ENCODE peak calls at places on chromosomes 1 and 21, in five cellular contexts. Q is H7, G is RPMI7951, Z is adipocyte, I is HL-60. R is an unnamed sample.

GRCh38 chr21:45942011-45942546 is 39.5 kb upstream of the COL6A1 start:
- DNase-seq in G (no peak), I (no peak), Z (no peak), Q (peak), R (no peak)

GRCh38 chr1:8552135-8552534 is 234.2 kb downstream of the SLC45A1 start:
- DNase-seq in Z (no peak), G (no peak), Q (no peak), I (no peak), R (no peak)

GRCh38 chr1:219124163-219124562 is 49.5 kb upstream of the LYPLAL1 start:
- DNase-seq in Q (no peak), Z (no peak), G (no peak), I (no peak), R (no peak)

GRCh38 chr1:6412896-6413295 is 6.8 kb downstream of the HES2 start:
- DNase-seq in Z (no peak), G (no peak), Q (no peak), I (no peak), R (no peak)

GRCh38 chr21:23936224-23936623 is 1671.1 kb downstream of the MRPL39 start:
- DNase-seq in G (no peak), Z (peak), Q (peak), I (peak), R (no peak)

GRCh38 chr1:225700889-225701465 is 48.1 kb upstream of the ENAH start:
- DNase-seq in Q (no peak), I (no peak), Z (peak), G (peak), R (no peak)

GRCh38 chr1:14817223-14818170 is 219.0 kb downstream of the KAZN start:
- DNase-seq in G (no peak), Q (no peak), Z (peak), I (no peak), R (no peak)

GRCh38 chr1:154407866-154408777 is 3.0 kb downstream of the IL6R start:
- DNase-seq in G (no peak), I (no peak), Q (no peak), Z (peak), R (peak)

GRCh38 chr21:27047331-27048314 is 80.7 kb upstream of the ADAMTS5 start:
- DNase-seq in Z (peak), Q (no peak), G (peak), I (no peak), R (no peak)

GRCh38 chr1:27071049-27071416 is 58.4 kb upstream of the TENT5B start:
- DNase-seq in Q (peak), Z (peak), I (no peak), G (peak), R (no peak)

GRCh38 chr1:65247419-65248359 is 61.7 kb upstream of the DNAJC6 start:
- DNase-seq in Z (peak), Q (no peak), I (no peak), G (peak), R (no peak)

GRCh38 chr1:67618285-67619018 is 66.5 kb upstream of the GADD45A start:
- DNase-seq in Z (peak), Q (no peak), I (no peak), G (peak), R (no peak)

GRCh38 chr1:235624751-235625192 is 24.8 kb downstream of the GNG4 start:
- DNase-seq in Z (peak), Q (no peak), G (peak), I (peak), R (no peak)

R was measured in CD8-positive, alpha-beta memory T cell.